ENCODE peak calls at places on chromosomes 16 and 17, in nine cellular contexts. G, Y, Q, H, W, P, Z, V and T are unnamed samples.

GRCh38 chr16:48244863-48245195 is 729 bp downstream of the LONP2 start:
- DNase-seq in G (no peak), Y (no peak), Q (no peak), H (peak; percentile 12), W (no peak), P (no peak), Z (no peak), V (no peak), T (no peak)

GRCh38 chr17:76224321-76224852 is 15.9 kb downstream of the RNF157 start:
- DNase-seq in G (no peak), Y (no peak), Q (no peak), H (no peak), W (no peak), P (no peak), Z (no peak), V (no peak), T (no peak)

GRCh38 chr17:45370949-45371413 is 54.2 kb upstream of the MAP3K14 start:
- DNase-seq in G (no peak), Y (peak; percentile 40), Q (no peak), H (no peak), W (no peak), P (no peak), Z (no peak), V (no peak), T (no peak)

GRCh38 chr16:29774730-29775129 is 3.3 kb upstream of the ZG16 start:
- DNase-seq in G (no peak), Y (no peak), Q (no peak), H (no peak), W (no peak), P (no peak), Z (no peak), V (no peak), T (no peak)

GRCh38 chr16:879986-880385 is 79.5 kb upstream of the GNG13 start:
- DNase-seq in G (no peak), Y (no peak), Q (no peak), H (no peak), W (no peak), P (no peak), Z (no peak), V (no peak), T (no peak)

GRCh38 chr16:85216522-85217375 is 104.5 kb upstream of the CIBAR2 start:
- DNase-seq in G (peak; percentile 11), Y (no peak), Q (peak; percentile 23), H (no peak), W (no peak), P (no peak), Z (no peak), V (no peak), T (no peak)

GRCh38 chr17:65071861-65072260 is 15.3 kb upstream of the GNA13 start:
- DNase-seq in G (no peak), Y (no peak), Q (no peak), H (peak; percentile 46), W (no peak), P (no peak), Z (no peak), V (peak; percentile 37), T (no peak)

GRCh38 chr17:1275962-1276736 is 3.3 kb upstream of the TRARG1 start:
- DNase-seq in G (peak; percentile 82), Y (peak; percentile 81), Q (no peak), H (peak; percentile 58), W (no peak), P (peak; percentile 65), Z (peak; percentile 66), V (peak; percentile 15), T (no peak)

GRCh38 chr16:79127768-79128167 is 472.8 kb downstream of the MAF start:
- DNase-seq in G (no peak), Y (no peak), Q (no peak), H (no peak), W (no peak), P (no peak), Z (no peak), V (no peak), T (no peak)

GRCh38 chr16:69823831-69824563 is 61.9 kb downstream of the WWP2 start:
- DNase-seq in G (no peak), Y (no peak), Q (no peak), H (no peak), W (no peak), P (peak; percentile 80), Z (no peak), V (no peak), T (no peak)

GRCh38 chr16:58127634-58128033 is 1.5 kb downstream of the CFAP20 start:
- DNase-seq in G (no peak), Y (no peak), Q (no peak), H (no peak), W (no peak), P (no peak), Z (no peak), V (peak; percentile 15), T (no peak)

GRCh38 chr16:2288701-2289100 is 20.8 kb upstream of the RNPS1 start:
- DNase-seq in G (no peak), Y (no peak), Q (no peak), H (no peak), W (no peak), P (no peak), Z (no peak), V (no peak), T (no peak)

GRCh38 chr16:83397601-83398000 is 410.2 kb upstream of the HSBP1 start:
- DNase-seq in G (no peak), Y (no peak), Q (no peak), H (no peak), W (no peak), P (no peak), Z (no peak), V (no peak), T (no peak)

GRCh38 chr16:4675864-4676786 is 17.2 kb upstream of the NUDT16L1 start:
- DNase-seq in G (peak; percentile 77), Y (no peak), Q (no peak), H (no peak), W (no peak), P (no peak), Z (no peak), V (no peak), T (no peak)

GRCh38 chr16:53152321-53152720 is 97.5 kb downstream of the CHD9 start:
- DNase-seq in G (no peak), Y (no peak), Q (no peak), H (no peak), W (no peak), P (no peak), Z (no peak), V (no peak), T (no peak)

GRCh38 chr17:44607836-44608690 is 48.2 kb upstream of the MEIOC start:
- DNase-seq in G (no peak), Y (no peak), Q (no peak), H (peak; percentile 71), W (no peak), P (no peak), Z (peak; percentile 36), V (peak; percentile 81), T (peak; percentile 96)

GRCh38 chr17:73293480-73293911 is 18.3 kb downstream of the CDC42EP4 start:
- DNase-seq in G (no peak), Y (peak; percentile 92), Q (no peak), H (peak; percentile 88), W (no peak), P (peak; percentile 70), Z (no peak), V (peak; percentile 86), T (no peak)

GRCh38 chr16:31537362-31537921 is 9.7 kb downstream of the AHSP start:
- DNase-seq in G (no peak), Y (no peak), Q (no peak), H (no peak), W (no peak), P (peak; percentile 35), Z (peak; percentile 13), V (no peak), T (no peak)

GRCh38 chr16:5073279-5073629 is 1.6 kb downstream of the ALG1 start:
- DNase-seq in G (no peak), Y (no peak), Q (no peak), H (peak; percentile 21), W (no peak), P (no peak), Z (no peak), V (peak; percentile 25), T (no peak)

GRCh38 chr17:49117581-49118230 is 14.9 kb upstream of the B4GALNT2 start:
- DNase-seq in G (no peak), Y (no peak), Q (no peak), H (no peak), W (no peak), P (no peak), Z (no peak), V (no peak), T (no peak)

GRCh38 chr16:66701516-66701915 is 5.0 kb upstream of the CMTM4 start:
- DNase-seq in G (no peak), Y (no peak), Q (no peak), H (no peak), W (no peak), P (no peak), Z (no peak), V (no peak), T (no peak)

GRCh38 chr16:78240459-78241222 is 141.2 kb downstream of the WWOX start:
- DNase-seq in G (no peak), Y (no peak), Q (no peak), H (no peak), W (no peak), P (no peak), Z (no peak), V (no peak), T (no peak)

GRCh38 chr17:9053406-9053805 is 32.1 kb downstream of the NTN1 start:
- DNase-seq in G (no peak), Y (no peak), Q (no peak), H (no peak), W (no peak), P (no peak), Z (no peak), V (no peak), T (no peak)

GRCh38 chr17:43676471-43676870 is 14.7 kb upstream of the MEOX1 start:
- DNase-seq in G (no peak), Y (no peak), Q (no peak), H (peak; percentile 28), W (no peak), P (no peak), Z (no peak), V (peak; percentile 63), T (no peak)

GRCh38 chr17:79532107-79532790 is 78.6 kb downstream of the RBFOX3 start:
- DNase-seq in G (no peak), Y (no peak), Q (no peak), H (no peak), W (no peak), P (no peak), Z (no peak), V (no peak), T (no peak)